ENCODE peak calls at places on chromosomes 4 and X, in five cellular contexts. One of them, this sample, is unnamed.

GRCh38 chr4:125979868-125980412 is 665.2 kb downstream of the FAT4 start:
- DNase-seq in uterus: no peak
- DNase-seq in transverse colon: no peak
- DNase-seq in tibial nerve: no peak
- DNase-seq in breast epithelium: no peak
- DNase-seq in this sample: no peak

GRCh38 chrX:18390941-18391538 is 34.4 kb upstream of the CDKL5 start:
- DNase-seq in uterus: peak; percentile 44
- DNase-seq in breast epithelium: peak; percentile 34
- DNase-seq in transverse colon: peak; percentile 67
- DNase-seq in tibial nerve: peak; percentile 59
- DNase-seq in this sample: peak; percentile 79

GRCh38 chrX:16484338-16484737 is 165.6 kb upstream of the S100G start:
- DNase-seq in tibial nerve: no peak
- DNase-seq in transverse colon: no peak
- DNase-seq in uterus: no peak
- DNase-seq in breast epithelium: no peak
- DNase-seq in this sample: no peak

GRCh38 chr4:52483186-52483585 is 175.9 kb downstream of the USP46 start:
- DNase-seq in tibial nerve: no peak
- DNase-seq in breast epithelium: no peak
- DNase-seq in transverse colon: no peak
- DNase-seq in uterus: no peak
- DNase-seq in this sample: no peak

GRCh38 chr4:4260185-4260751 is 12.2 kb upstream of the TMEM128 start:
- DNase-seq in uterus: no peak
- DNase-seq in breast epithelium: no peak
- DNase-seq in tibial nerve: no peak
- DNase-seq in transverse colon: no peak
- DNase-seq in this sample: no peak

GRCh38 chr4:140091305-140091704 is 62.7 kb downstream of the MAML3 start:
- DNase-seq in breast epithelium: no peak
- DNase-seq in transverse colon: no peak
- DNase-seq in uterus: no peak
- DNase-seq in tibial nerve: no peak
- DNase-seq in this sample: no peak

GRCh38 chr4:189660737-189661330 is 279.8 kb upstream of the FRG1 start:
- DNase-seq in tibial nerve: no peak
- DNase-seq in uterus: no peak
- DNase-seq in breast epithelium: no peak
- DNase-seq in transverse colon: no peak
- DNase-seq in this sample: no peak

GRCh38 chr4:16663722-16664121 is 234.7 kb downstream of the LDB2 start:
- DNase-seq in uterus: no peak
- DNase-seq in transverse colon: no peak
- DNase-seq in tibial nerve: no peak
- DNase-seq in breast epithelium: no peak
- DNase-seq in this sample: no peak

GRCh38 chr4:41994461-41994860 is 4.1 kb downstream of the SLC30A9 start:
- DNase-seq in tibial nerve: no peak
- DNase-seq in transverse colon: no peak
- DNase-seq in breast epithelium: no peak
- DNase-seq in uterus: no peak
- DNase-seq in this sample: no peak

GRCh38 chr4:94364527-94364926 is 21.9 kb upstream of the HPGDS start:
- DNase-seq in transverse colon: no peak
- DNase-seq in uterus: no peak
- DNase-seq in breast epithelium: no peak
- DNase-seq in tibial nerve: no peak
- DNase-seq in this sample: no peak

GRCh38 chr4:23348789-23349498 is 540.9 kb downstream of the PPARGC1A start:
- DNase-seq in breast epithelium: no peak
- DNase-seq in uterus: no peak
- DNase-seq in transverse colon: no peak
- DNase-seq in tibial nerve: no peak
- DNase-seq in this sample: no peak

GRCh38 chr4:52957220-52957686 is 95.1 kb downstream of the RASL11B start:
- DNase-seq in tibial nerve: no peak
- DNase-seq in transverse colon: peak; percentile 10
- DNase-seq in uterus: peak; percentile 31
- DNase-seq in breast epithelium: no peak
- DNase-seq in this sample: no peak

GRCh38 chr4:108559067-108559793 is 61.1 kb upstream of the RPL34 start:
- DNase-seq in breast epithelium: no peak
- DNase-seq in uterus: no peak
- DNase-seq in tibial nerve: no peak
- DNase-seq in transverse colon: no peak
- DNase-seq in this sample: no peak

GRCh38 chr4:156677656-156678055 is 293.9 kb downstream of the PDGFC start:
- DNase-seq in tibial nerve: no peak
- DNase-seq in transverse colon: no peak
- DNase-seq in uterus: no peak
- DNase-seq in breast epithelium: no peak
- DNase-seq in this sample: no peak

GRCh38 chr4:139530833-139531427 is 25.1 kb downstream of the SETD7 start:
- DNase-seq in uterus: peak; percentile 31
- DNase-seq in breast epithelium: no peak
- DNase-seq in tibial nerve: no peak
- DNase-seq in transverse colon: peak; percentile 60
- DNase-seq in this sample: no peak

GRCh38 chr4:2182981-2183380 is 58.9 kb downstream of the HAUS3 start:
- DNase-seq in transverse colon: no peak
- DNase-seq in breast epithelium: no peak
- DNase-seq in tibial nerve: no peak
- DNase-seq in uterus: no peak
- DNase-seq in this sample: no peak

GRCh38 chr4:174604198-174604597 is 81.9 kb upstream of the HPGD start:
- DNase-seq in tibial nerve: no peak
- DNase-seq in breast epithelium: no peak
- DNase-seq in uterus: no peak
- DNase-seq in transverse colon: no peak
- DNase-seq in this sample: no peak

GRCh38 chr4:3041192-3042142 is 32.9 kb downstream of the HTT-AS start:
- DNase-seq in transverse colon: peak; percentile 58
- DNase-seq in breast epithelium: no peak
- DNase-seq in uterus: no peak
- DNase-seq in tibial nerve: peak; percentile 42
- DNase-seq in this sample: peak; percentile 83

GRCh38 chr4:188821500-188821899 is 682.3 kb downstream of the TRIML1 start:
- DNase-seq in uterus: no peak
- DNase-seq in tibial nerve: no peak
- DNase-seq in breast epithelium: no peak
- DNase-seq in transverse colon: no peak
- DNase-seq in this sample: no peak

GRCh38 chr4:152663203-152664066 is 16.4 kb downstream of the TMEM154 start:
- DNase-seq in tibial nerve: no peak
- DNase-seq in uterus: no peak
- DNase-seq in breast epithelium: no peak
- DNase-seq in transverse colon: no peak
- DNase-seq in this sample: no peak

GRCh38 chrX:1305411-1305810 is 31.2 kb upstream of the IL3RA start:
- DNase-seq in tibial nerve: no peak
- DNase-seq in transverse colon: no peak
- DNase-seq in uterus: no peak
- DNase-seq in breast epithelium: no peak
- DNase-seq in this sample: no peak

GRCh38 chr4:128600996-128601857 is 208.3 kb upstream of the JADE1 start:
- DNase-seq in breast epithelium: peak; percentile 71
- DNase-seq in transverse colon: peak; percentile 65
- DNase-seq in tibial nerve: peak; percentile 25
- DNase-seq in uterus: peak; percentile 69
- DNase-seq in this sample: peak; percentile 86

GRCh38 chrX:48786341-48786800 is at the start of gene GATA1:
- DNase-seq in tibial nerve: no peak
- DNase-seq in breast epithelium: no peak
- DNase-seq in uterus: no peak
- DNase-seq in transverse colon: no peak
- DNase-seq in this sample: no peak

GRCh38 chr4:911871-912490 is 20.1 kb downstream of the GAK start:
- DNase-seq in uterus: no peak
- DNase-seq in transverse colon: peak; percentile 22
- DNase-seq in tibial nerve: no peak
- DNase-seq in breast epithelium: no peak
- DNase-seq in this sample: peak; percentile 57

GRCh38 chr4:9703391-9703790 is 78.0 kb upstream of the DRD5 start:
- DNase-seq in uterus: peak; percentile 29
- DNase-seq in tibial nerve: peak; percentile 52
- DNase-seq in transverse colon: peak; percentile 83
- DNase-seq in breast epithelium: peak; percentile 24
- DNase-seq in this sample: peak; percentile 71

GRCh38 chr4:80213117-80213815 is 16.0 kb downstream of the PRDM8 start:
- DNase-seq in breast epithelium: no peak
- DNase-seq in uterus: no peak
- DNase-seq in transverse colon: no peak
- DNase-seq in tibial nerve: no peak
- DNase-seq in this sample: no peak

GRCh38 chr4:137819964-137820383 is 287.7 kb upstream of the PCDH18 start:
- DNase-seq in transverse colon: no peak
- DNase-seq in tibial nerve: no peak
- DNase-seq in uterus: no peak
- DNase-seq in breast epithelium: no peak
- DNase-seq in this sample: no peak

GRCh38 chr4:59571805-59572430 is 1628.2 kb upstream of the ADGRL3 start:
- DNase-seq in breast epithelium: no peak
- DNase-seq in uterus: no peak
- DNase-seq in transverse colon: no peak
- DNase-seq in tibial nerve: no peak
- DNase-seq in this sample: no peak

GRCh38 chrX:109393859-109394258 is 88.0 kb downstream of the GUCY2F start:
- DNase-seq in uterus: no peak
- DNase-seq in breast epithelium: no peak
- DNase-seq in tibial nerve: no peak
- DNase-seq in transverse colon: no peak
- DNase-seq in this sample: no peak

GRCh38 chr4:71553605-71554004 is 214.8 kb downstream of the SLC4A4 start:
- DNase-seq in transverse colon: no peak
- DNase-seq in tibial nerve: no peak
- DNase-seq in breast epithelium: no peak
- DNase-seq in uterus: no peak
- DNase-seq in this sample: no peak

GRCh38 chrX:150094375-150094774 is 156.1 kb upstream of the EOLA2 start:
- DNase-seq in transverse colon: no peak
- DNase-seq in tibial nerve: no peak
- DNase-seq in uterus: no peak
- DNase-seq in breast epithelium: no peak
- DNase-seq in this sample: no peak

GRCh38 chr4:140244328-140244727 is 90.3 kb upstream of the MAML3 start:
- DNase-seq in transverse colon: no peak
- DNase-seq in tibial nerve: no peak
- DNase-seq in uterus: no peak
- DNase-seq in breast epithelium: no peak
- DNase-seq in this sample: no peak

GRCh38 chrX:24147165-24147564 is 2.4 kb upstream of the ZFX start:
- DNase-seq in uterus: no peak
- DNase-seq in transverse colon: no peak
- DNase-seq in breast epithelium: no peak
- DNase-seq in tibial nerve: no peak
- DNase-seq in this sample: no peak
- H3K4me1 ChIP-seq in uterus: peaks cover 17% of the 10 kb centered on the region
- H3K4me1 ChIP-seq in transverse colon: peaks cover 8% of the 10 kb centered on the region
- H3K4me1 ChIP-seq in breast epithelium: peaks cover 3% of the 10 kb centered on the region
- H3K4me1 ChIP-seq in tibial nerve: no peaks in the 10 kb centered on the region
- H3K4me1 ChIP-seq in this sample: peaks cover 39% of the 10 kb centered on the region

DNA sequence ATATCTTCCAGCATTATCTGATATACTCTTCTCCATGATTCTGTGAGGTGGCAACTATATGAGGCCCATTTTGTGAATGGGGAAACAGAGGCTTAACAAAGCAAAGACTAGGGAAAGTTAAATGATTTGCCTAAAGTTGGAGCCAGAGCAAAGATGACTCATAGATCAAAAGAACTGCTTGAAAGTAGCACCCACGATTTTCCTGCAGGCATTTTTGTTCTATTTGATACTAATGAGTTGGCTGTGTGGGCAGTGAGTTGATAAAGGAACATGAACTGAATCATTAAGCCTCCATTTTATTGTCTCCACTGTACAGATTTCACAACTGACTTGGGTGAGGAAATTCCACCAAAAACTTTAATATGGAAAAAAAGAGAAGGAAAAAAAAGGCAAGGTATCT is 138.9 kb upstream of the IGFBP7 start:
- DNase-seq in breast epithelium: no peak
- DNase-seq in transverse colon: no peak
- DNase-seq in uterus: no peak
- DNase-seq in tibial nerve: no peak
- DNase-seq in this sample: no peak
- TF ChIP-seq POLR2A in breast epithelium: no peak
- TF ChIP-seq POLR2A in transverse colon: no peak
- TF ChIP-seq POLR2A in uterus: no peak
- TF ChIP-seq POLR2A in tibial nerve: no peak
- TF ChIP-seq POLR2A in this sample: no peak

GRCh38 chr4:74111990-74112389 is 13.0 kb upstream of the CXCL2 start:
- DNase-seq in transverse colon: peak; percentile 26
- DNase-seq in breast epithelium: peak; percentile 72
- DNase-seq in tibial nerve: no peak
- DNase-seq in uterus: no peak
- DNase-seq in this sample: no peak
- H3K4me1 ChIP-seq in transverse colon: peaks cover 5% of the 10 kb centered on the region
- H3K4me1 ChIP-seq in breast epithelium: peaks cover 4% of the 10 kb centered on the region
- H3K4me1 ChIP-seq in tibial nerve: no peaks in the 10 kb centered on the region
- H3K4me1 ChIP-seq in uterus: no peaks in the 10 kb centered on the region
- H3K4me1 ChIP-seq in this sample: peaks cover 10% of the 10 kb centered on the region

GRCh38 chr4:110636231-110636676 is 13.4 kb upstream of the PITX2 start:
- DNase-seq in uterus: no peak
- DNase-seq in transverse colon: no peak
- DNase-seq in tibial nerve: no peak
- DNase-seq in breast epithelium: no peak
- DNase-seq in this sample: no peak
- TF ChIP-seq POLR2A in uterus: no peak
- TF ChIP-seq POLR2A in transverse colon: no peak
- TF ChIP-seq POLR2A in tibial nerve: no peak
- TF ChIP-seq POLR2A in breast epithelium: no peak
- TF ChIP-seq POLR2A in this sample: no peak

GRCh38 chr4:54228563-54229501 is at the start of gene PDGFRA:
- DNase-seq in breast epithelium: peak; percentile 60
- DNase-seq in transverse colon: peak; percentile 42
- DNase-seq in uterus: peak; percentile 87
- DNase-seq in tibial nerve: peak; percentile 70
- DNase-seq in this sample: peak; percentile 95
- H3K4me1 ChIP-seq in breast epithelium: no peaks in the 10 kb centered on the region
- H3K4me1 ChIP-seq in transverse colon: peaks cover 14% of the 10 kb centered on the region
- H3K4me1 ChIP-seq in uterus: peaks cover 27% of the 10 kb centered on the region
- H3K4me1 ChIP-seq in tibial nerve: no peaks in the 10 kb centered on the region
- H3K4me1 ChIP-seq in this sample: peaks cover 73% of the 10 kb centered on the region

This sample was measured in sigmoid colon.